ENCODE peak calls at places on chromosomes 1 and 21, in seven cellular contexts. One of them, this sample, is unnamed.

GRCh38 chr1:207327994-207328393 is 6.5 kb downstream of the CD55 start:
- DNase-seq in astrocyte of the spinal cord: peak; percentile 58
- DNase-seq in choroid plexus epithelial cell: peak; percentile 72
- DNase-seq in AG10803: peak; percentile 90
- DNase-seq in AG04450: peak; percentile 37
- DNase-seq in progenitor cell of endocrine pancreas: no peak
- DNase-seq in MCF 10A: peak; percentile 58
- DNase-seq in this sample: no peak

GRCh38 chr1:98903261-98903660 is 101.4 kb downstream of the PLPPR5 start:
- DNase-seq in astrocyte of the spinal cord: peak; percentile 89
- DNase-seq in choroid plexus epithelial cell: peak; percentile 92
- DNase-seq in AG10803: peak; percentile 59
- DNase-seq in AG04450: peak; percentile 27
- DNase-seq in progenitor cell of endocrine pancreas: no peak
- DNase-seq in MCF 10A: peak; percentile 72
- DNase-seq in this sample: no peak

GRCh38 chr1:21624577-21625389 is 44.4 kb downstream of the RAP1GAP start:
- DNase-seq in astrocyte of the spinal cord: no peak
- DNase-seq in choroid plexus epithelial cell: peak; percentile 14
- DNase-seq in AG10803: peak; percentile 45
- DNase-seq in AG04450: no peak
- DNase-seq in progenitor cell of endocrine pancreas: no peak
- DNase-seq in MCF 10A: no peak
- DNase-seq in this sample: no peak

GRCh38 chr1:165894591-165894990 is 67.2 kb downstream of the UCK2 start:
- DNase-seq in astrocyte of the spinal cord: peak; percentile 61
- DNase-seq in choroid plexus epithelial cell: peak; percentile 57
- DNase-seq in AG10803: peak; percentile 49
- DNase-seq in AG04450: no peak
- DNase-seq in progenitor cell of endocrine pancreas: no peak
- DNase-seq in MCF 10A: no peak
- DNase-seq in this sample: no peak

GRCh38 chr1:226736908-226737818 is 1.9 kb downstream of the ITPKB start:
- DNase-seq in astrocyte of the spinal cord: peak; percentile 47
- DNase-seq in choroid plexus epithelial cell: peak; percentile 55
- DNase-seq in AG10803: peak; percentile 35
- DNase-seq in AG04450: no peak
- DNase-seq in progenitor cell of endocrine pancreas: peak; percentile 31
- DNase-seq in MCF 10A: no peak
- DNase-seq in this sample: peak; percentile 56

GRCh38 chr1:13801232-13801631 is 101.2 kb downstream of the PRDM2 start:
- DNase-seq in astrocyte of the spinal cord: no peak
- DNase-seq in choroid plexus epithelial cell: no peak
- DNase-seq in AG10803: peak; percentile 39
- DNase-seq in AG04450: no peak
- DNase-seq in progenitor cell of endocrine pancreas: no peak
- DNase-seq in MCF 10A: peak; percentile 59
- DNase-seq in this sample: no peak

GRCh38 chr1:30942326-30942978 is 33.9 kb upstream of the SDC3 start:
- DNase-seq in astrocyte of the spinal cord: no peak
- DNase-seq in choroid plexus epithelial cell: peak; percentile 59
- DNase-seq in AG10803: no peak
- DNase-seq in AG04450: no peak
- DNase-seq in progenitor cell of endocrine pancreas: no peak
- DNase-seq in MCF 10A: no peak
- DNase-seq in this sample: no peak

GRCh38 chr21:36429672-36430546 is 44.7 kb downstream of the CHAF1B start:
- DNase-seq in astrocyte of the spinal cord: peak; percentile 99
- DNase-seq in choroid plexus epithelial cell: peak; percentile 99
- DNase-seq in AG10803: peak; percentile 95
- DNase-seq in AG04450: peak; percentile 97
- DNase-seq in progenitor cell of endocrine pancreas: peak; percentile 51
- DNase-seq in MCF 10A: peak; percentile 99
- DNase-seq in this sample: peak; percentile 29

GRCh38 chr1:88800382-88801051 is 90.8 kb downstream of the GTF2B start:
- DNase-seq in astrocyte of the spinal cord: peak; percentile 27
- DNase-seq in choroid plexus epithelial cell: peak; percentile 78
- DNase-seq in AG10803: peak; percentile 24
- DNase-seq in AG04450: no peak
- DNase-seq in progenitor cell of endocrine pancreas: no peak
- DNase-seq in MCF 10A: peak; percentile 55
- DNase-seq in this sample: no peak

GRCh38 chr1:166165661-166166399 is 971 bp downstream of the FAM78B start:
- DNase-seq in astrocyte of the spinal cord: peak; percentile 49
- DNase-seq in choroid plexus epithelial cell: no peak
- DNase-seq in AG10803: peak; percentile 13
- DNase-seq in AG04450: no peak
- DNase-seq in progenitor cell of endocrine pancreas: no peak
- DNase-seq in MCF 10A: peak; percentile 26
- DNase-seq in this sample: peak; percentile 58

DNA sequence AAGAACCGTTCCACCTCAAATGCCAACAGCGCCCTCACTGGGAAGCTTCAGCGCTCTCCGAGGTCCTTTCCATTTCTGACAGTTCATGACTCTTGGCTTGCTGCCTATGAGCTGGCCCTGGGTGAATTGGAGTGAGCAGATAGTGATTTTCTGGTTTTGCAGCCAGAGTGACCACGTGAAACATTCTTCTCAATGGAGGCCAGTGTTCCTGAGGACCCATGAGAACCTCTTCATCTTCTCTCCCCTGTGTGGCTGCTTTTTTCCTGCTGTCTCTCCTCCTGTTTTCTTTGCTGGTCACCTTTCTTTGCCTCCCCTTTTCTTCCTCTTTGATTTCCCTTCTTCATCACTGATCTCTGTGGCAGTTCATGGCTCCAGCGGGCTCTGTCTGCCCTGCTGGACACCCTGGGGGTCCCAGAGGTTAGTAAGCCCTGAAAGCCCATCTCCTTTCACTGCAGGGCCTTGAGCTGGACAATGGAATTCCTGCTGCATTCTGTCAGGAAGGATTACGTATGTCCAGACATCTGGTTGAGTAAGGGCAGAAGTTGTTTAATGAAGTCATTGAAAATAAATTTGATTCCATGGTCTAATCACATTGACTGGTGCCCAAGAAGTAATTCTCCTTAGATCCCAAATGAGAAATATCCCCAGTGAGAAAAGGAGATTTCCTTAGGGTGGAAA is 29.9 kb downstream of the VASH2 start:
- DNase-seq in astrocyte of the spinal cord: peak; percentile 58
- DNase-seq in choroid plexus epithelial cell: peak; percentile 50
- DNase-seq in AG10803: peak; percentile 26
- DNase-seq in AG04450: peak; percentile 61
- DNase-seq in progenitor cell of endocrine pancreas: no peak
- DNase-seq in MCF 10A: no peak
- DNase-seq in this sample: no peak
- TF ChIP-seq CTCF in astrocyte of the spinal cord: no peak
- TF ChIP-seq CTCF in choroid plexus epithelial cell: peak; percentile 14
- TF ChIP-seq CTCF in AG10803: no peak
- TF ChIP-seq CTCF in AG04450: no peak
- TF ChIP-seq CTCF in progenitor cell of endocrine pancreas: no peak
- TF ChIP-seq CTCF in MCF 10A: no peak
- TF ChIP-seq CTCF in this sample: no peak

DNA sequence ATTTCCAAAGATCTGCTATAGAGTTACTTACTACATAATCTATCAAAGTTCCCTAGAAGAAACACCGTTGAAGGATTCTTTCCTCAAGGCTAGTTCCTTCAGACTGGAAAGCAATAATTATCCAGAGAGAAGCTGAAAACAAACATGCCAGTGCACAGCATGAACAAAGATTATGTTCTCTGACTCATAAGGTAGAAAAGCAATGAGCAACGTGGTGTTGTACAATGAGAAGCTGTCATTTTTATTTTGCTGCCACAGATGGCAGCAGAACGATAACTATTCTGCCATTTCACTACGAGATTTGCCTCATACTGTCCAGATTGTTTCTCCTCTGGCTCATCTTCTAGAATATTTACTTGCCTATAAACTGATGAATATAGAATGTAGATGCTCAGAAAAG is 10.7 kb downstream of the EXTL2 start:
- DNase-seq in astrocyte of the spinal cord: peak; percentile 82
- DNase-seq in choroid plexus epithelial cell: peak; percentile 85
- DNase-seq in AG10803: peak; percentile 46
- DNase-seq in AG04450: no peak
- DNase-seq in progenitor cell of endocrine pancreas: no peak
- DNase-seq in MCF 10A: peak; percentile 68
- DNase-seq in this sample: no peak
- TF ChIP-seq CTCF in astrocyte of the spinal cord: peak; percentile 32
- TF ChIP-seq CTCF in choroid plexus epithelial cell: peak; percentile 30
- TF ChIP-seq CTCF in AG10803: no peak
- TF ChIP-seq CTCF in AG04450: peak; percentile 7
- TF ChIP-seq CTCF in progenitor cell of endocrine pancreas: no peak
- TF ChIP-seq CTCF in MCF 10A: peak; percentile 15
- TF ChIP-seq CTCF in this sample: no peak

GRCh38 chr1:10692401-10693021 is 103.9 kb downstream of the CASZ1 start:
- DNase-seq in astrocyte of the spinal cord: no peak
- DNase-seq in choroid plexus epithelial cell: no peak
- DNase-seq in AG10803: no peak
- DNase-seq in AG04450: no peak
- DNase-seq in progenitor cell of endocrine pancreas: peak; percentile 49
- DNase-seq in MCF 10A: peak; percentile 59
- DNase-seq in this sample: no peak
- TF ChIP-seq CTCF in astrocyte of the spinal cord: no peak
- TF ChIP-seq CTCF in choroid plexus epithelial cell: no peak
- TF ChIP-seq CTCF in AG10803: no peak
- TF ChIP-seq CTCF in AG04450: no peak
- TF ChIP-seq CTCF in progenitor cell of endocrine pancreas: peak; percentile 68
- TF ChIP-seq CTCF in MCF 10A: peak; percentile 51
- TF ChIP-seq CTCF in this sample: peak; percentile 35

DNA sequence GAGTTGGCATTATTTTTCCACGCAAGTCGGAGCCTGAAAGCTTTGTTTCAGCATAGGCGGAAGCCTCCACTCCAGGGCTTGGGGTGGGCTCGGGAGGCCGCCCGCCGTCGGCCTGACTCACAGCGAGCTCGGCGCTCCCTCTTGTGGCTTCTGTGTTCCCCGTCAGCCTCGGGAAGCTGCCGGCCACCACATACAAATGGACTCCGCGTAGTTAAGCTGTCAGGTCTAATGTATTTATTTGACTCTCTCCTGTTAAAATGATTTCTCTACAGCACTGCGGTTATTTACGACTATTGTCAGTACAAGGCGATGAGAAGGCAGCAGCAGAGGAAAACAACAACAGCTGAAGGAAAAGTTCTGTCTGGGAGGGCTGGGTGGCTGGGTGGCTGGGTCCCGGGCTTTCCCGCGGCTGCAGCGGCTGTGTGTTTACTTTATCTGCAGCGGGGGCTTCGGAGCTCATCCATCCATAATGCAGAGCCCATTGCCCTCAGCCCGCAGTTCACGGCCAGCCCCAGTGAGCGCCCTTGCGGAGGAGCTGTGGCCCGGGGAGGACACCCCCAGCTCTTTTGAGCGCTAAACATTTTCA is 375.7 kb upstream of the CAMK1G start:
- DNase-seq in astrocyte of the spinal cord: peak; percentile 70
- DNase-seq in choroid plexus epithelial cell: peak; percentile 72
- DNase-seq in AG10803: peak; percentile 66
- DNase-seq in AG04450: peak; percentile 15
- DNase-seq in progenitor cell of endocrine pancreas: peak; percentile 59
- DNase-seq in MCF 10A: peak; percentile 83
- DNase-seq in this sample: peak; percentile 87
- TF ChIP-seq CTCF in astrocyte of the spinal cord: peak; percentile 89
- TF ChIP-seq CTCF in choroid plexus epithelial cell: peak; percentile 83
- TF ChIP-seq CTCF in AG10803: peak; percentile 77
- TF ChIP-seq CTCF in AG04450: peak; percentile 77
- TF ChIP-seq CTCF in progenitor cell of endocrine pancreas: peak; percentile 87
- TF ChIP-seq CTCF in MCF 10A: peak; percentile 98
- TF ChIP-seq CTCF in this sample: peak; percentile 61

GRCh38 chr1:8285103-8285502 is 32.8 kb upstream of the SLC45A1 start:
- DNase-seq in astrocyte of the spinal cord: no peak
- DNase-seq in choroid plexus epithelial cell: no peak
- DNase-seq in AG10803: no peak
- DNase-seq in AG04450: no peak
- DNase-seq in progenitor cell of endocrine pancreas: no peak
- DNase-seq in MCF 10A: peak; percentile 37
- DNase-seq in this sample: no peak

GRCh38 chr1:8284167-8284566 is 33.7 kb upstream of the SLC45A1 start:
- DNase-seq in astrocyte of the spinal cord: peak; percentile 41
- DNase-seq in choroid plexus epithelial cell: peak; percentile 51
- DNase-seq in AG10803: peak; percentile 24
- DNase-seq in AG04450: no peak
- DNase-seq in progenitor cell of endocrine pancreas: no peak
- DNase-seq in MCF 10A: no peak
- DNase-seq in this sample: no peak

GRCh38 chr1:8283058-8283884 is 34.6 kb upstream of the SLC45A1 start:
- DNase-seq in astrocyte of the spinal cord: no peak
- DNase-seq in choroid plexus epithelial cell: no peak
- DNase-seq in AG10803: no peak
- DNase-seq in AG04450: no peak
- DNase-seq in progenitor cell of endocrine pancreas: no peak
- DNase-seq in MCF 10A: no peak
- DNase-seq in this sample: no peak

GRCh38 chr1:8285965-8286364 is 31.9 kb upstream of the SLC45A1 start:
- DNase-seq in astrocyte of the spinal cord: no peak
- DNase-seq in choroid plexus epithelial cell: no peak
- DNase-seq in AG10803: no peak
- DNase-seq in AG04450: no peak
- DNase-seq in progenitor cell of endocrine pancreas: no peak
- DNase-seq in MCF 10A: no peak
- DNase-seq in this sample: no peak

DNA sequence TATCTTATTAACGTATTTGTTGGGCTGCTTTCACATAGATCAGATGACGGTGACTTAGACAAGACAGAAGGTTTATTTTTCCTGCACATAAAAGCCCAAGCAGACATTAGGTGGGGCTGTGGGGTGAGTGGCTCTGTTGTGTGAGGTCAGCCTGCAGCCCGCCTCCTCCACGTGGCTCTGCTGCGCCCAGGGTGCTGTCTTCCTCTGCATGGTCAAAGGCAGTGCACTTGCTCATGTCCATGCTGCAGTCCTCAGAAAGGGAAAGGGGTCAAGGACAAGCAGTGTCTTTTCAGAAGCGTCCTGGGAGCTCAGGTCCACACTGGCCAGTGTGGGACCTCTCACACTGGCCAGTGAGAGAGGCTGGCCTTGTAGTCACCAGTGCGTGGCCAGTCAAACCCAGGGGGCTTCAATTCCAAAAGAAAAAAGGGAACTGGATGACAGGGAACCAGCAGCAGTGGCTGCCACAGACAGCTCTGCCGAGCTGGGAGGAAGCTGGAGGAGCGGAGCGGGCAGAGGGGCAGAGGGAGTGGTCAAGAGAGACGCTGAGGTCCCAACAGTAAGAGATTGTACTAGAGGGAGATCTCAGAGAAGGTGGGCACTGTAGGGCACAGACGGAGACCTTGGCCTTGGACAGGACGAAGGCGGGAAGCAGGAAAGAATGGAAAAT is 35.9 kb upstream of the SLC45A1 start:
- DNase-seq in astrocyte of the spinal cord: no peak
- DNase-seq in choroid plexus epithelial cell: peak; percentile 12
- DNase-seq in AG10803: no peak
- DNase-seq in AG04450: no peak
- DNase-seq in progenitor cell of endocrine pancreas: no peak
- DNase-seq in MCF 10A: no peak
- DNase-seq in this sample: no peak
- TF ChIP-seq CTCF in astrocyte of the spinal cord: no peak
- TF ChIP-seq CTCF in choroid plexus epithelial cell: no peak
- TF ChIP-seq CTCF in AG10803: no peak
- TF ChIP-seq CTCF in AG04450: no peak
- TF ChIP-seq CTCF in progenitor cell of endocrine pancreas: no peak
- TF ChIP-seq CTCF in MCF 10A: no peak
- TF ChIP-seq CTCF in this sample: no peak